ENCODE peak calls at places on chromosomes 11 and 22, in seven cellular contexts. M, C, S, F, H, U and T are unnamed samples.

GRCh38 chr11:61080526-61080925 is 21.8 kb upstream of the CD5 start:
- DNase-seq in F (no peak), C (no peak), H (no peak), S (no peak), M (no peak), U (peak; percentile 2), T (no peak)

GRCh38 chr11:111283945-111284481 is 14.3 kb upstream of the POU2AF3 start:
- DNase-seq in M (no peak), H (no peak), S (no peak), F (peak; percentile 48), U (no peak), C (no peak), T (no peak)

GRCh38 chr22:23485490-23485889 is 94.6 kb downstream of the IGLL1 start:
- DNase-seq in H (no peak), M (no peak), C (no peak), S (no peak), F (no peak), U (no peak), T (no peak)

GRCh38 chr11:78823588-78823987 is 248.9 kb upstream of the NARS2 start:
- DNase-seq in M (no peak), H (no peak), C (no peak), S (no peak), F (no peak), U (no peak), T (no peak)

GRCh38 chr11:11570823-11571222 is 51.0 kb downstream of the GALNT18 start:
- DNase-seq in M (no peak), H (no peak), U (no peak), F (no peak), S (no peak), C (no peak), T (no peak)

GRCh38 chr11:122201126-122201525 is 85.1 kb upstream of the BLID start:
- DNase-seq in H (no peak), F (no peak), U (no peak), C (no peak), M (no peak), S (no peak), T (no peak)

GRCh38 chr22:26550498-26551033 is 38.3 kb upstream of the TFIP11 start:
- DNase-seq in M (no peak), S (no peak), U (no peak), H (peak; percentile 17), C (no peak), F (no peak), T (no peak)

GRCh38 chr11:116515666-116516184 is 257.1 kb downstream of the BUD13 start:
- DNase-seq in S (no peak), F (no peak), U (no peak), H (no peak), M (peak; percentile 43), C (no peak), T (no peak)

GRCh38 chr11:63869686-63870085 is 30.8 kb downstream of the MARK2 start:
- DNase-seq in S (no peak), C (no peak), U (no peak), F (no peak), H (no peak), M (no peak), T (no peak)

GRCh38 chr22:47837703-47838102 is 1075.3 kb downstream of the TBC1D22A start:
- DNase-seq in S (peak; percentile 13), U (peak; percentile 41), M (peak; percentile 57), C (no peak), H (peak; percentile 30), F (peak; percentile 20), T (peak; percentile 58)

GRCh38 chr11:9799901-9800300 is 136.0 kb downstream of the SWAP70 start:
- DNase-seq in H (no peak), S (no peak), U (no peak), F (no peak), M (no peak), C (no peak), T (no peak)

DNA sequence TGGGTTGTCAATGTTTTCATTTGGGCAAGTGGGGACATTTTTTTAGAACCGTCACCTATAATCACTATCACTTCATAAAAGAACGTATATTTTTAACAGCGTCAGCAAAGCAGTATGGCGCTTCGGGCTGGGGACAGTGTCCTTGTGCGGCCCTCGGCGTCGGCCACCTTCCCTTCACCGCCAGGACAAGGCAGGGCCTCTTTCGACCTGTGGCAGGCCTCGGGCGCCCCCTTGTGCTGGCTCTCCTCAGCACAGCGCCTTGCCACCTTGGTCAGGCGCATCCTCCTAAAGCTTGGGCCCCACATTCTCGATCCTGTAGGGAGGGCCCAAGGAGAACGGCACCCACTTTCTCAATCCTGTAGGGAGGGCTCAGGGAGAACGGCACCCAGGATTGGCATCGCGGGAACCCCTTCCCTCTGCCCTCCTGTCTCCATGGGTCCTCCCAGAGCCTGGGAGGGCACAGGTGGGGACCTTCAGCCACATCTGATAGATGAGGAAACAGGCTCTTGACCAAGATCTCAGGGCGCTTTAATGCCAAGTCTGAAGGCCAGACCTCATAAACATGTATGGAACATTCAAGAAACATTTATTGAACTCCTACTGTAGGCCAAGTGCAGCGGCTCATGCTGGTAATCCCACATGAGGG is 11.5 kb upstream of the FADD start:
- DNase-seq in C (no peak), F (peak; percentile 88), H (peak; percentile 52), U (peak; percentile 89), S (peak; percentile 62), M (peak; percentile 97), T (peak; percentile 85)
- TF ChIP-seq JUND in C (no peak), F (no peak), H (no peak), U (no peak), S (no peak), M (peak; percentile 25), T (no peak)

GRCh38 chr11:1077417-1078119 is 2.9 kb downstream of the MUC2 start:
- DNase-seq in C (no peak), M (no peak), S (no peak), F (no peak), U (no peak), H (no peak), T (no peak)
- TF ChIP-seq JUND in C (no peak), M (no peak), S (no peak), F (no peak), U (no peak), H (no peak), T (no peak)

DNA sequence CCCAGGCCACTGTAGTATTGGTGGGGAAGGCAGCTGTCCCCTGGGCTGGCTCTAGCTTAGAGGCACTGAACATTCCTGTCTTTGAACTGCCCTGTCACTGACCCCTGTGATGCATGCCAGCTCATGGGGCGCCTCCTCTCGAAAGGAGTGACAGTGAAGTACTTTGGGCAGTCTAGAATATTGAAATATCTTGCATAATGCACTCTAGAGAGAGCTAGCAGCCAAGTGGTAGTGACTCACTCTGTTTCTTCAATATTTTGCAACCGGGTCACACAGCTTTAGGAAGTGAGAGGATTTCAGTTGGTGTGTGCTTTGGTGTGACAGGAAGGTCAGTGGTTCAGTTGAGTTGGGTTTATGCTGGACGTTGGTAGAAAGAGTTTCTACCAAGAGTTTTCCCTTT is 35.5 kb upstream of the ST14 start:
- DNase-seq in F (no peak), M (no peak), U (no peak), S (peak; percentile 61), H (peak; percentile 97), C (no peak), T (no peak)
- TF ChIP-seq JUND in F (peak; percentile 39), M (no peak), U (no peak), S (peak; percentile 83), H (peak; percentile 94), C (no peak), T (no peak)

GRCh38 chr11:69443968-69444364 is 37.5 kb upstream of the LINC01488 start:
- DNase-seq in H (no peak), U (no peak), F (no peak), C (no peak), M (no peak), S (no peak), T (no peak)
- TF ChIP-seq JUND in H (no peak), U (no peak), F (no peak), C (no peak), M (no peak), S (no peak), T (no peak)

GRCh38 chr11:99489561-99489960 is 468.8 kb downstream of the CNTN5 start:
- DNase-seq in H (no peak), F (no peak), U (no peak), C (no peak), M (no peak), S (no peak), T (no peak)
- TF ChIP-seq JUND in H (no peak), F (no peak), U (no peak), C (no peak), M (no peak), S (no peak), T (no peak)

DNA sequence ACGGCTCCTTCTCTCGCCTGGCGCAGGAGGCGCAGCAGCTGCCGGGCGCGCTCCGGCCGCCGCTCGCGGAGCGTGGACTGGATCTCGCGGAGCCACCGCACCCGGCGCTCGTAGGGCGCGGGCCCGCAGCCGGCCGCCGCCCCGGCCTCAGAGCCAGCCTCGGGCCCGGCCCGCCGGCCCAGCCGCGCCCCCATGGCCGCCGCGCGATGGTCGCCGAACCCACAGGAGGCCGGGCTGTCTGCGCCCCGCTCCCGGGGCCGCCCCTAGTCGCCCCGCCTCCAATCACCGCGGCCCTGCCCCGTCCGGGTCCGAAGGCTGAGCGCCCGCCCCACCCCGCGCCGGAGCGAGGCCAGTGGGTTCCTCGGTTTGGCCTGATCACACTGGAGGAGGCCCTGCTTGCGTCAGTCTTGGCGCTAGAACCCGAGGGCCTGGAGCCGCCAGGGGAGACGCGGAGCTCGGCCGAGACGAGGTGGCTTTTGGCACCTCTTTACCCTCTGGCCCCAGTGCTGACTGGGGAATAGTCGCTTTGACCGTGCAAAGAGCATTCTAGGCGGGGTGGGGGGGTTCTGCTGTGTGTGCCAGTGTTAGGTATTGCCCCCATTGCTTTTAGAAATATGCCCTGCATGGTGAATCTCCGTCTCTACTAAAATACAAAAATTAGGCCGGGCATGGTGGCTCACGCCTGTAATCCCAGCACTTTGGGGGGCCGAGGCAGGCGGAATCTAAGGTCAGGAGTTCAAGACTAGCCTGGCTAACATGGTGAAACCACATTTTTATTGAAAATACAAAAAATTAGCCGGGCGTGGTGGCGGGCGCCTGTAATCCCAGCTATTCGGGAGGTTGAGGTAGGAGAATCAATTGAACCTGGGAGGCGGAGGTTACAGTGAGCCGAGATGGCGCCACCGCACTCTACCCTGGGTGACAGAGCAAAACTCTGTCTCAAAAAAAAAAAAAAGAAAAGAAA is at the start of gene LRRC75B:
- DNase-seq in U (peak; percentile 82), F (peak; percentile 99), C (no peak), M (peak; percentile 91), H (peak; percentile 85), S (peak; percentile 47), T (peak; percentile 90)
- TF ChIP-seq JUND in U (no peak), F (no peak), C (no peak), M (peak; percentile 4), H (peak; percentile 34), S (no peak), T (no peak)

GRCh38 chr11:84518601-84519183 is 1108.5 kb downstream of the DLG2 start:
- DNase-seq in S (no peak), C (no peak), H (no peak), U (no peak), F (peak; percentile 44), M (no peak), T (no peak)
- TF ChIP-seq JUND in S (no peak), C (no peak), H (no peak), U (no peak), F (peak; percentile 8), M (no peak), T (no peak)

DNA sequence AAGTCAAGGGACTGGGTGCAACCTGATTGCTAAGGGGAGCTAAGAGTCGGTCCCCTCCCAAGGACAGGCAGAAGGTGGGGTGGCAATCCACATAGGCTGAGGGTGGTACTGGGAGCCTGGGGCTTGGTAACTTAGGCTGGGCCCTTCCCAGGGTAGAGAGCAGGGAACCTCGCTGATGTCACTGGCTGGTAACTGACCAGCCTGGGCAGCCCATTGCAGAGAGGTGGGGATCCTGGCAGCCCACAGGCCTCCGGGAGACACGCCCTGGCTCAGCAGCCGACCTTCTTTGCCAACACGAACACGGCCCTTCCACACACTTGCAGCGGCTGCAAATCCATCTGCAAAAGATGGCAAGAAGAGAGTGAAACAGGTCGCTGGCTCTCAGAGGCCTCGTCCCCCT is 25.4 kb downstream of the A4GALT start:
- DNase-seq in H (no peak), M (no peak), F (no peak), S (no peak), C (no peak), U (no peak), T (no peak)
- TF ChIP-seq JUND in H (no peak), M (no peak), F (no peak), S (no peak), C (no peak), U (no peak), T (no peak)